ENCODE peak calls at places on chromosomes 13 and 19, in nine cellular contexts. One of them, this sample, is unnamed.

GRCh38 chr13:107441279-107441678 is 774.1 kb downstream of the LIG4 start:
- DNase-seq in T-helper 9 cell: no peak
- DNase-seq in T-helper 2 cell: no peak
- DNase-seq in sciatic nerve: no peak
- DNase-seq in C1 segment of cervical spinal cord: no peak
- DNase-seq in stimulated activated CD4-positive, alpha-beta T cell treated with anti-CD3 and anti-CD28 coated beads, Interleukin-1b, Interleukin-23, amount 100 ng/mL, for 24 hours: no peak
- DNase-seq in Karpas-422: no peak
- DNase-seq in iris pigment epithelial cell: peak; percentile 91
- DNase-seq in NCI-H510A: no peak
- DNase-seq in this sample: peak; percentile 92

GRCh38 chr13:30932481-30933333 is at the start of gene TEX26:
- DNase-seq in T-helper 2 cell: no peak
- DNase-seq in Karpas-422: no peak
- DNase-seq in iris pigment epithelial cell: peak; percentile 20
- DNase-seq in C1 segment of cervical spinal cord: peak; percentile 39
- DNase-seq in T-helper 9 cell: no peak
- DNase-seq in NCI-H510A: no peak
- DNase-seq in stimulated activated CD4-positive, alpha-beta T cell treated with anti-CD3 and anti-CD28 coated beads, Interleukin-1b, Interleukin-23, amount 100 ng/mL, for 24 hours: no peak
- DNase-seq in sciatic nerve: no peak
- DNase-seq in this sample: no peak

GRCh38 chr13:76338003-76338402 is 548.2 kb downstream of the KCTD12 start:
- DNase-seq in T-helper 2 cell: no peak
- DNase-seq in sciatic nerve: no peak
- DNase-seq in NCI-H510A: no peak
- DNase-seq in C1 segment of cervical spinal cord: no peak
- DNase-seq in Karpas-422: no peak
- DNase-seq in stimulated activated CD4-positive, alpha-beta T cell treated with anti-CD3 and anti-CD28 coated beads, Interleukin-1b, Interleukin-23, amount 100 ng/mL, for 24 hours: no peak
- DNase-seq in iris pigment epithelial cell: no peak
- DNase-seq in T-helper 9 cell: no peak
- DNase-seq in this sample: no peak

GRCh38 chr19:48962029-48962848 is 2.9 kb upstream of the FTL start:
- DNase-seq in sciatic nerve: peak; percentile 75
- DNase-seq in Karpas-422: peak; percentile 92
- DNase-seq in C1 segment of cervical spinal cord: peak; percentile 11
- DNase-seq in stimulated activated CD4-positive, alpha-beta T cell treated with anti-CD3 and anti-CD28 coated beads, Interleukin-1b, Interleukin-23, amount 100 ng/mL, for 24 hours: no peak
- DNase-seq in T-helper 2 cell: no peak
- DNase-seq in iris pigment epithelial cell: peak; percentile 56
- DNase-seq in NCI-H510A: no peak
- DNase-seq in T-helper 9 cell: no peak
- DNase-seq in this sample: peak; percentile 17

GRCh38 chr19:6576869-6577281 is 14.1 kb downstream of the CD70 start:
- DNase-seq in C1 segment of cervical spinal cord: no peak
- DNase-seq in T-helper 9 cell: no peak
- DNase-seq in sciatic nerve: no peak
- DNase-seq in stimulated activated CD4-positive, alpha-beta T cell treated with anti-CD3 and anti-CD28 coated beads, Interleukin-1b, Interleukin-23, amount 100 ng/mL, for 24 hours: no peak
- DNase-seq in Karpas-422: peak; percentile 49
- DNase-seq in T-helper 2 cell: no peak
- DNase-seq in iris pigment epithelial cell: no peak
- DNase-seq in NCI-H510A: no peak
- DNase-seq in this sample: no peak

GRCh38 chr19:38513762-38514167 is 80.3 kb downstream of the RYR1 start:
- DNase-seq in Karpas-422: peak; percentile 58
- DNase-seq in sciatic nerve: no peak
- DNase-seq in NCI-H510A: no peak
- DNase-seq in T-helper 9 cell: no peak
- DNase-seq in stimulated activated CD4-positive, alpha-beta T cell treated with anti-CD3 and anti-CD28 coated beads, Interleukin-1b, Interleukin-23, amount 100 ng/mL, for 24 hours: no peak
- DNase-seq in T-helper 2 cell: no peak
- DNase-seq in iris pigment epithelial cell: no peak
- DNase-seq in C1 segment of cervical spinal cord: no peak
- DNase-seq in this sample: no peak

GRCh38 chr19:378706-379105 is 30.2 kb downstream of the C2CD4C start:
- DNase-seq in C1 segment of cervical spinal cord: no peak
- DNase-seq in stimulated activated CD4-positive, alpha-beta T cell treated with anti-CD3 and anti-CD28 coated beads, Interleukin-1b, Interleukin-23, amount 100 ng/mL, for 24 hours: no peak
- DNase-seq in T-helper 2 cell: no peak
- DNase-seq in sciatic nerve: peak; percentile 47
- DNase-seq in T-helper 9 cell: no peak
- DNase-seq in iris pigment epithelial cell: no peak
- DNase-seq in NCI-H510A: no peak
- DNase-seq in Karpas-422: no peak
- DNase-seq in this sample: no peak

GRCh38 chr13:94239135-94239534 is 240.3 kb downstream of the DCT start:
- DNase-seq in iris pigment epithelial cell: peak; percentile 74
- DNase-seq in Karpas-422: no peak
- DNase-seq in sciatic nerve: no peak
- DNase-seq in T-helper 9 cell: no peak
- DNase-seq in NCI-H510A: no peak
- DNase-seq in C1 segment of cervical spinal cord: no peak
- DNase-seq in stimulated activated CD4-positive, alpha-beta T cell treated with anti-CD3 and anti-CD28 coated beads, Interleukin-1b, Interleukin-23, amount 100 ng/mL, for 24 hours: no peak
- DNase-seq in T-helper 2 cell: peak; percentile 9
- DNase-seq in this sample: peak; percentile 73

GRCh38 chr19:23075031-23075733 is 41.6 kb upstream of the ZNF730 start:
- DNase-seq in stimulated activated CD4-positive, alpha-beta T cell treated with anti-CD3 and anti-CD28 coated beads, Interleukin-1b, Interleukin-23, amount 100 ng/mL, for 24 hours: no peak
- DNase-seq in T-helper 9 cell: no peak
- DNase-seq in Karpas-422: peak; percentile 95
- DNase-seq in T-helper 2 cell: no peak
- DNase-seq in sciatic nerve: peak; percentile 65
- DNase-seq in NCI-H510A: peak; percentile 63
- DNase-seq in iris pigment epithelial cell: peak; percentile 77
- DNase-seq in C1 segment of cervical spinal cord: peak; percentile 3
- DNase-seq in this sample: peak; percentile 54

GRCh38 chr13:106517151-106517847 is 18.2 kb downstream of the EFNB2 start:
- DNase-seq in sciatic nerve: no peak
- DNase-seq in T-helper 2 cell: no peak
- DNase-seq in C1 segment of cervical spinal cord: no peak
- DNase-seq in NCI-H510A: no peak
- DNase-seq in Karpas-422: no peak
- DNase-seq in T-helper 9 cell: no peak
- DNase-seq in stimulated activated CD4-positive, alpha-beta T cell treated with anti-CD3 and anti-CD28 coated beads, Interleukin-1b, Interleukin-23, amount 100 ng/mL, for 24 hours: no peak
- DNase-seq in iris pigment epithelial cell: no peak
- DNase-seq in this sample: no peak

GRCh38 chr13:81304121-81304659 is 963.3 kb upstream of the SPRY2 start:
- DNase-seq in sciatic nerve: no peak
- DNase-seq in Karpas-422: no peak
- DNase-seq in T-helper 2 cell: no peak
- DNase-seq in C1 segment of cervical spinal cord: no peak
- DNase-seq in NCI-H510A: no peak
- DNase-seq in stimulated activated CD4-positive, alpha-beta T cell treated with anti-CD3 and anti-CD28 coated beads, Interleukin-1b, Interleukin-23, amount 100 ng/mL, for 24 hours: no peak
- DNase-seq in iris pigment epithelial cell: no peak
- DNase-seq in T-helper 9 cell: no peak
- DNase-seq in this sample: peak; percentile 5

GRCh38 chr19:5844456-5845433 is 5.2 kb upstream of the FUT6 start:
- DNase-seq in C1 segment of cervical spinal cord: no peak
- DNase-seq in T-helper 2 cell: no peak
- DNase-seq in NCI-H510A: no peak
- DNase-seq in sciatic nerve: no peak
- DNase-seq in Karpas-422: no peak
- DNase-seq in stimulated activated CD4-positive, alpha-beta T cell treated with anti-CD3 and anti-CD28 coated beads, Interleukin-1b, Interleukin-23, amount 100 ng/mL, for 24 hours: no peak
- DNase-seq in T-helper 9 cell: no peak
- DNase-seq in iris pigment epithelial cell: no peak
- DNase-seq in this sample: no peak

GRCh38 chr13:49840667-49841066 is 48.2 kb upstream of the KPNA3 start:
- DNase-seq in T-helper 2 cell: no peak
- DNase-seq in NCI-H510A: no peak
- DNase-seq in stimulated activated CD4-positive, alpha-beta T cell treated with anti-CD3 and anti-CD28 coated beads, Interleukin-1b, Interleukin-23, amount 100 ng/mL, for 24 hours: no peak
- DNase-seq in C1 segment of cervical spinal cord: no peak
- DNase-seq in iris pigment epithelial cell: no peak
- DNase-seq in sciatic nerve: no peak
- DNase-seq in T-helper 9 cell: no peak
- DNase-seq in Karpas-422: no peak
- DNase-seq in this sample: no peak